ENCODE peak calls at places on chromosomes 7 and 10, in eight cellular contexts. One of them, this sample, is unnamed.

GRCh38 chr10:33337335-33337854 is 2.9 kb upstream of the NRP1 start:
- DNase-seq in ELR: peak; percentile 68
- DNase-seq in NCI-H1105: no peak
- DNase-seq in CD4-positive, alpha-beta T cell: no peak
- DNase-seq in EH: peak; percentile 93
- DNase-seq in amygdala: no peak
- DNase-seq in NT2/D1: no peak
- DNase-seq in HEK293T: peak; percentile 18
- DNase-seq in this sample: no peak

GRCh38 chr7:43658718-43659548 is 70.4 kb downstream of the COA1 start:
- DNase-seq in NT2/D1: no peak
- DNase-seq in ELR: peak; percentile 87
- DNase-seq in amygdala: no peak
- DNase-seq in EH: peak; percentile 94
- DNase-seq in NCI-H1105: no peak
- DNase-seq in HEK293T: no peak
- DNase-seq in CD4-positive, alpha-beta T cell: no peak
- DNase-seq in this sample: no peak

GRCh38 chr7:102933763-102934162 is 21.0 kb downstream of the LRRC17 start:
- DNase-seq in NCI-H1105: no peak
- DNase-seq in amygdala: no peak
- DNase-seq in CD4-positive, alpha-beta T cell: no peak
- DNase-seq in EH: peak; percentile 95
- DNase-seq in ELR: peak; percentile 90
- DNase-seq in NT2/D1: no peak
- DNase-seq in HEK293T: no peak
- DNase-seq in this sample: no peak

GRCh38 chr7:95871078-95871848 is 98.9 kb downstream of the DYNC1I1 start:
- DNase-seq in HEK293T: peak; percentile 61
- DNase-seq in amygdala: peak; percentile 1
- DNase-seq in EH: peak; percentile 48
- DNase-seq in NT2/D1: peak; percentile 42
- DNase-seq in ELR: peak; percentile 50
- DNase-seq in NCI-H1105: peak; percentile 62
- DNase-seq in CD4-positive, alpha-beta T cell: no peak
- DNase-seq in this sample: no peak

GRCh38 chr10:22334414-22335203 is 10.7 kb upstream of the SPAG6 start:
- DNase-seq in ELR: no peak
- DNase-seq in HEK293T: no peak
- DNase-seq in amygdala: no peak
- DNase-seq in EH: no peak
- DNase-seq in NCI-H1105: no peak
- DNase-seq in CD4-positive, alpha-beta T cell: peak; percentile 5
- DNase-seq in NT2/D1: no peak
- DNase-seq in this sample: no peak

GRCh38 chr7:25839084-25839769 is 312.8 kb upstream of the NFE2L3 start:
- DNase-seq in CD4-positive, alpha-beta T cell: no peak
- DNase-seq in NT2/D1: no peak
- DNase-seq in amygdala: no peak
- DNase-seq in ELR: peak; percentile 33
- DNase-seq in HEK293T: peak; percentile 44
- DNase-seq in EH: no peak
- DNase-seq in NCI-H1105: no peak
- DNase-seq in this sample: no peak

GRCh38 chr7:123433665-123434064 is 100.7 kb downstream of the IQUB start:
- DNase-seq in NT2/D1: no peak
- DNase-seq in CD4-positive, alpha-beta T cell: no peak
- DNase-seq in HEK293T: no peak
- DNase-seq in NCI-H1105: peak; percentile 66
- DNase-seq in EH: no peak
- DNase-seq in amygdala: no peak
- DNase-seq in ELR: no peak
- DNase-seq in this sample: no peak

GRCh38 chr10:116779076-116779687 is 36.8 kb upstream of the HSPA12A start:
- DNase-seq in EH: peak; percentile 24
- DNase-seq in ELR: peak; percentile 63
- DNase-seq in HEK293T: no peak
- DNase-seq in NT2/D1: no peak
- DNase-seq in amygdala: no peak
- DNase-seq in CD4-positive, alpha-beta T cell: no peak
- DNase-seq in NCI-H1105: no peak
- DNase-seq in this sample: no peak

GRCh38 chr7:149778696-149779501 is 5.5 kb upstream of the ZNF467 start:
- DNase-seq in NCI-H1105: no peak
- DNase-seq in amygdala: no peak
- DNase-seq in CD4-positive, alpha-beta T cell: no peak
- DNase-seq in ELR: no peak
- DNase-seq in EH: no peak
- DNase-seq in HEK293T: no peak
- DNase-seq in NT2/D1: no peak
- DNase-seq in this sample: no peak

GRCh38 chr7:127629268-127629854 is 11.4 kb upstream of the PAX4 start:
- DNase-seq in NCI-H1105: peak; percentile 6
- DNase-seq in CD4-positive, alpha-beta T cell: no peak
- DNase-seq in HEK293T: peak; percentile 65
- DNase-seq in ELR: peak; percentile 18
- DNase-seq in NT2/D1: no peak
- DNase-seq in amygdala: no peak
- DNase-seq in EH: peak; percentile 19
- DNase-seq in this sample: no peak

GRCh38 chr10:96366508-96366907 is 7.7 kb upstream of the OPALIN start:
- DNase-seq in EH: peak; percentile 53
- DNase-seq in ELR: peak; percentile 55
- DNase-seq in NCI-H1105: no peak
- DNase-seq in CD4-positive, alpha-beta T cell: no peak
- DNase-seq in amygdala: no peak
- DNase-seq in HEK293T: no peak
- DNase-seq in NT2/D1: no peak
- DNase-seq in this sample: no peak

GRCh38 chr7:122200888-122201287 is 56.8 kb upstream of the AASS start:
- DNase-seq in NCI-H1105: no peak
- DNase-seq in HEK293T: no peak
- DNase-seq in CD4-positive, alpha-beta T cell: no peak
- DNase-seq in NT2/D1: no peak
- DNase-seq in ELR: no peak
- DNase-seq in EH: no peak
- DNase-seq in amygdala: no peak
- DNase-seq in this sample: no peak

GRCh38 chr7:131011976-131012375 is 278.0 kb upstream of the KLF14 start:
- DNase-seq in amygdala: no peak
- DNase-seq in NCI-H1105: no peak
- DNase-seq in NT2/D1: no peak
- DNase-seq in ELR: peak; percentile 88
- DNase-seq in HEK293T: no peak
- DNase-seq in CD4-positive, alpha-beta T cell: no peak
- DNase-seq in EH: peak; percentile 93
- DNase-seq in this sample: no peak

GRCh38 chr10:59222788-59223187 is 46.3 kb downstream of the PHYHIPL start:
- DNase-seq in NCI-H1105: no peak
- DNase-seq in EH: no peak
- DNase-seq in CD4-positive, alpha-beta T cell: no peak
- DNase-seq in NT2/D1: no peak
- DNase-seq in HEK293T: no peak
- DNase-seq in amygdala: no peak
- DNase-seq in ELR: no peak
- DNase-seq in this sample: no peak

GRCh38 chr10:124001391-124002260 is 91.8 kb downstream of the CHST15 start:
- DNase-seq in EH: no peak
- DNase-seq in NT2/D1: no peak
- DNase-seq in amygdala: no peak
- DNase-seq in ELR: no peak
- DNase-seq in HEK293T: no peak
- DNase-seq in NCI-H1105: no peak
- DNase-seq in CD4-positive, alpha-beta T cell: no peak
- DNase-seq in this sample: no peak

GRCh38 chr10:69389827-69390490 is 26.8 kb downstream of the TACR2 start:
- DNase-seq in CD4-positive, alpha-beta T cell: no peak
- DNase-seq in NCI-H1105: peak; percentile 5
- DNase-seq in NT2/D1: peak; percentile 61
- DNase-seq in ELR: peak; percentile 47
- DNase-seq in HEK293T: no peak
- DNase-seq in EH: peak; percentile 62
- DNase-seq in amygdala: no peak
- DNase-seq in this sample: no peak

GRCh38 chr7:53541467-53541866 is 506.0 kb downstream of the POM121L12 start:
- DNase-seq in HEK293T: no peak
- DNase-seq in EH: no peak
- DNase-seq in NT2/D1: no peak
- DNase-seq in CD4-positive, alpha-beta T cell: no peak
- DNase-seq in ELR: no peak
- DNase-seq in NCI-H1105: no peak
- DNase-seq in amygdala: no peak
- DNase-seq in this sample: no peak

GRCh38 chr10:117071293-117072050 is 66.5 kb upstream of the SHTN1 start:
- DNase-seq in CD4-positive, alpha-beta T cell: no peak
- DNase-seq in HEK293T: no peak
- DNase-seq in EH: peak; percentile 16
- DNase-seq in amygdala: no peak
- DNase-seq in NCI-H1105: no peak
- DNase-seq in NT2/D1: no peak
- DNase-seq in ELR: no peak
- DNase-seq in this sample: no peak

GRCh38 chr10:6232846-6233724 is 30.4 kb downstream of the PFKFB3 start:
- DNase-seq in NCI-H1105: no peak
- DNase-seq in EH: no peak
- DNase-seq in ELR: no peak
- DNase-seq in amygdala: no peak
- DNase-seq in CD4-positive, alpha-beta T cell: no peak
- DNase-seq in NT2/D1: no peak
- DNase-seq in HEK293T: no peak
- DNase-seq in this sample: no peak

GRCh38 chr7:69764071-69764470 is 165.8 kb downstream of the AUTS2 start:
- DNase-seq in EH: no peak
- DNase-seq in CD4-positive, alpha-beta T cell: no peak
- DNase-seq in NT2/D1: no peak
- DNase-seq in NCI-H1105: no peak
- DNase-seq in ELR: no peak
- DNase-seq in amygdala: no peak
- DNase-seq in HEK293T: no peak
- DNase-seq in this sample: no peak

GRCh38 chr7:128003787-128004186 is 27.4 kb downstream of the LRRC4 start:
- DNase-seq in NCI-H1105: no peak
- DNase-seq in NT2/D1: no peak
- DNase-seq in ELR: no peak
- DNase-seq in HEK293T: no peak
- DNase-seq in CD4-positive, alpha-beta T cell: no peak
- DNase-seq in amygdala: no peak
- DNase-seq in EH: no peak
- DNase-seq in this sample: no peak

GRCh38 chr10:36254191-36254590 is 612.1 kb upstream of the FZD8 start:
- DNase-seq in NT2/D1: no peak
- DNase-seq in ELR: peak; percentile 15
- DNase-seq in CD4-positive, alpha-beta T cell: no peak
- DNase-seq in NCI-H1105: no peak
- DNase-seq in amygdala: no peak
- DNase-seq in EH: peak; percentile 49
- DNase-seq in HEK293T: no peak
- DNase-seq in this sample: no peak

GRCh38 chr10:101691081-101691480 is 3.9 kb downstream of the FBXW4 start:
- DNase-seq in EH: no peak
- DNase-seq in NCI-H1105: no peak
- DNase-seq in NT2/D1: no peak
- DNase-seq in ELR: no peak
- DNase-seq in HEK293T: no peak
- DNase-seq in amygdala: no peak
- DNase-seq in CD4-positive, alpha-beta T cell: no peak
- DNase-seq in this sample: no peak

GRCh38 chr7:26638140-26638539 is 226.2 kb downstream of the SKAP2 start:
- DNase-seq in CD4-positive, alpha-beta T cell: no peak
- DNase-seq in NT2/D1: no peak
- DNase-seq in EH: no peak
- DNase-seq in ELR: no peak
- DNase-seq in HEK293T: no peak
- DNase-seq in amygdala: no peak
- DNase-seq in NCI-H1105: no peak
- DNase-seq in this sample: no peak

GRCh38 chr10:24114561-24114960 is 94.4 kb upstream of the KIAA1217 start:
- DNase-seq in HEK293T: no peak
- DNase-seq in NT2/D1: no peak
- DNase-seq in NCI-H1105: no peak
- DNase-seq in EH: no peak
- DNase-seq in ELR: no peak
- DNase-seq in amygdala: no peak
- DNase-seq in CD4-positive, alpha-beta T cell: no peak
- DNase-seq in this sample: no peak

GRCh38 chr10:101236376-101237079 is 7.3 kb upstream of the LBX1 start:
- DNase-seq in CD4-positive, alpha-beta T cell: no peak
- DNase-seq in ELR: peak; percentile 59
- DNase-seq in EH: peak; percentile 45
- DNase-seq in HEK293T: no peak
- DNase-seq in NT2/D1: no peak
- DNase-seq in amygdala: no peak
- DNase-seq in NCI-H1105: no peak
- DNase-seq in this sample: no peak

GRCh38 chr10:128152741-128153583 is 26.7 kb upstream of the MKI67 start:
- DNase-seq in NCI-H1105: no peak
- DNase-seq in NT2/D1: no peak
- DNase-seq in HEK293T: no peak
- DNase-seq in CD4-positive, alpha-beta T cell: no peak
- DNase-seq in ELR: no peak
- DNase-seq in amygdala: no peak
- DNase-seq in EH: no peak
- DNase-seq in this sample: no peak

GRCh38 chr7:80018941-80019808 is 115.5 kb upstream of the GNAI1 start:
- DNase-seq in NCI-H1105: peak; percentile 30
- DNase-seq in HEK293T: peak; percentile 72
- DNase-seq in ELR: peak; percentile 64
- DNase-seq in NT2/D1: peak; percentile 58
- DNase-seq in CD4-positive, alpha-beta T cell: no peak
- DNase-seq in EH: peak; percentile 66
- DNase-seq in amygdala: no peak
- DNase-seq in this sample: no peak

GRCh38 chr7:107322015-107322414 is 147.8 kb upstream of the GPR22 start:
- DNase-seq in CD4-positive, alpha-beta T cell: no peak
- DNase-seq in EH: peak; percentile 41
- DNase-seq in NCI-H1105: no peak
- DNase-seq in HEK293T: no peak
- DNase-seq in amygdala: no peak
- DNase-seq in NT2/D1: peak; percentile 5
- DNase-seq in ELR: no peak
- DNase-seq in this sample: no peak

GRCh38 chr10:91642831-91643692 is 10.2 kb upstream of the PPP1R3C start:
- DNase-seq in NT2/D1: no peak
- DNase-seq in CD4-positive, alpha-beta T cell: no peak
- DNase-seq in HEK293T: no peak
- DNase-seq in NCI-H1105: no peak
- DNase-seq in ELR: peak; percentile 70
- DNase-seq in EH: peak; percentile 72
- DNase-seq in amygdala: no peak
- DNase-seq in this sample: no peak

GRCh38 chr10:68697106-68697505 is 23.9 kb upstream of the CCAR1 start:
- DNase-seq in amygdala: no peak
- DNase-seq in NCI-H1105: no peak
- DNase-seq in HEK293T: no peak
- DNase-seq in EH: no peak
- DNase-seq in CD4-positive, alpha-beta T cell: no peak
- DNase-seq in NT2/D1: no peak
- DNase-seq in ELR: no peak
- DNase-seq in this sample: no peak

GRCh38 chr10:132230557-132231210 is 43.9 kb downstream of the DPYSL4 start:
- DNase-seq in NT2/D1: no peak
- DNase-seq in NCI-H1105: no peak
- DNase-seq in amygdala: no peak
- DNase-seq in HEK293T: no peak
- DNase-seq in CD4-positive, alpha-beta T cell: no peak
- DNase-seq in EH: no peak
- DNase-seq in ELR: no peak
- DNase-seq in this sample: no peak

GRCh38 chr7:115838829-115839228 is 191.7 kb downstream of the TFEC start:
- DNase-seq in HEK293T: no peak
- DNase-seq in CD4-positive, alpha-beta T cell: no peak
- DNase-seq in EH: no peak
- DNase-seq in NCI-H1105: no peak
- DNase-seq in amygdala: no peak
- DNase-seq in ELR: no peak
- DNase-seq in NT2/D1: no peak
- DNase-seq in this sample: no peak